ENCODE peak calls at places on chromosomes 11 and 22, in eight cellular contexts. I, D, T, Z, J, L, K and Y are unnamed samples.
A peak's percentile ranks its signal among the peaks of the same experiment; 100 is the strongest.

GRCh38 chr22:36722055-36722454 is 18.5 kb upstream of the CACNG2 start:
- DNase-seq in J (no peak), K (no peak), D (no peak), Z (no peak), T (no peak), L (no peak), I (no peak), Y (no peak)

GRCh38 chr11:14417186-14417585 is 58.2 kb upstream of the RRAS2 start:
- DNase-seq in T (no peak), Z (no peak), L (no peak), J (no peak), K (peak; percentile 20), D (no peak), I (no peak), Y (no peak)

GRCh38 chr11:3808846-3809623 is 675 bp downstream of the PGAP2 start:
- DNase-seq in I (no peak), K (peak; percentile 43), D (peak; percentile 74), T (peak; percentile 44), J (peak; percentile 61), L (peak; percentile 47), Z (peak; percentile 82), Y (no peak)

GRCh38 chr11:27291954-27292641 is 70.9 kb downstream of the CCDC34 start:
- DNase-seq in T (no peak), L (no peak), D (peak; percentile 42), I (no peak), J (no peak), Z (no peak), K (peak; percentile 60), Y (no peak)

GRCh38 chr11:57567210-57567511 is 311 bp downstream of the UBE2L6 start:
- DNase-seq in L (no peak), T (peak; percentile 13), I (no peak), K (no peak), Z (peak; percentile 34), J (no peak), D (no peak), Y (no peak)

GRCh38 chr22:49780281-49780991 is 47.2 kb downstream of the BRD1 start:
- DNase-seq in D (no peak), I (no peak), J (no peak), T (no peak), L (no peak), Z (no peak), K (no peak), Y (peak; percentile 29)

GRCh38 chr22:38652858-38653257 is 3.3 kb downstream of the FAM227A start:
- DNase-seq in T (no peak), L (no peak), J (no peak), K (no peak), Z (no peak), D (no peak), I (no peak), Y (no peak)

GRCh38 chr22:18065256-18065655 is 12.5 kb upstream of the PEX26 start:
- DNase-seq in T (no peak), D (no peak), K (no peak), I (no peak), L (no peak), J (peak; percentile 35), Z (no peak), Y (no peak)

GRCh38 chr11:48056325-48057183 is 76.2 kb downstream of the PTPRJ start:
- DNase-seq in I (no peak), L (no peak), D (no peak), J (no peak), T (no peak), K (no peak), Z (no peak), Y (no peak)

GRCh38 chr11:128745296-128746183 is 51.7 kb downstream of the FLI1 start:
- DNase-seq in Z (no peak), T (peak; percentile 49), K (peak; percentile 43), L (peak; percentile 1), J (no peak), I (no peak), D (no peak), Y (no peak)

GRCh38 chr11:10722307-10722706 is 28.7 kb upstream of the CTR9 start:
- DNase-seq in T (no peak), I (no peak), L (no peak), D (no peak), J (no peak), K (no peak), Z (no peak), Y (no peak)

GRCh38 chr11:6568191-6568918 is 35.1 kb downstream of the RRP8 start:
- DNase-seq in I (no peak), D (no peak), Z (no peak), T (peak; percentile 73), L (peak; percentile 18), K (peak; percentile 72), J (no peak), Y (no peak)

GRCh38 chr11:66326261-66327111 is 9.6 kb upstream of the CD248 start:
- DNase-seq in I (peak; percentile 89), L (peak; percentile 54), K (peak; percentile 33), T (peak; percentile 37), Z (no peak), J (no peak), D (no peak), Y (peak; percentile 74)

GRCh38 chr11:46183819-46184218 is 62.6 kb upstream of the PHF21A start:
- DNase-seq in D (no peak), J (no peak), T (peak; percentile 50), I (no peak), Z (no peak), K (peak; percentile 81), L (peak; percentile 10), Y (no peak)

GRCh38 chr22:26457661-26458272 is 25.8 kb downstream of the HPS4 start:
- DNase-seq in T (no peak), Z (no peak), L (no peak), K (no peak), J (no peak), I (peak; percentile 49), D (no peak), Y (no peak)

GRCh38 chr11:57290288-57290687 is 34.5 kb downstream of the TNKS1BP1 start:
- DNase-seq in T (peak; percentile 59), J (no peak), K (peak; percentile 83), I (no peak), L (peak; percentile 71), D (no peak), Z (no peak), Y (no peak)

GRCh38 chr22:22042009-22042408 is 59.4 kb upstream of the TOP3B start:
- DNase-seq in J (no peak), K (no peak), L (no peak), I (no peak), T (no peak), D (no peak), Z (peak; percentile 56), Y (no peak)

GRCh38 chr22:22043296-22044078 is 60.9 kb upstream of the TOP3B start:
- DNase-seq in K (no peak), L (no peak), T (no peak), I (no peak), Z (peak; percentile 49), J (no peak), D (no peak), Y (no peak)

GRCh38 chr22:22042599-22043295 is 60.2 kb upstream of the TOP3B start:
- DNase-seq in T (no peak), J (no peak), I (no peak), Z (no peak), K (no peak), L (no peak), D (no peak), Y (no peak)

GRCh38 chr22:22045576-22046335 is 63.2 kb upstream of the TOP3B start:
- DNase-seq in D (no peak), L (no peak), J (no peak), T (no peak), I (no peak), K (no peak), Z (no peak), Y (no peak)

GRCh38 chr22:22044153-22044552 is 61.6 kb upstream of the TOP3B start:
- DNase-seq in I (no peak), K (no peak), L (no peak), T (no peak), D (no peak), Z (no peak), J (no peak), Y (no peak)
- TF ChIP-seq CTCF in I (no peak), K (no peak), L (no peak), T (no peak), D (no peak), Z (no peak), J (no peak), Y (no peak)

GRCh38 chr11:102230186-102230585 is 87.1 kb upstream of the BIRC3 start:
- DNase-seq in Z (no peak), T (no peak), L (no peak), I (no peak), K (no peak), D (no peak), J (no peak), Y (no peak)

GRCh38 chr11:102223859-102224258 is 93.4 kb upstream of the BIRC3 start:
- DNase-seq in Z (no peak), L (no peak), K (peak; percentile 17), I (no peak), T (no peak), J (no peak), D (no peak), Y (no peak)

GRCh38 chr11:102225689-102226562 is 91.4 kb upstream of the BIRC3 start:
- DNase-seq in L (peak; percentile 96), J (no peak), K (peak; percentile 99), I (no peak), Z (no peak), T (peak; percentile 97), D (peak; percentile 28), Y (no peak)

GRCh38 chr11:102229510-102230119 is 87.7 kb upstream of the BIRC3 start:
- DNase-seq in I (no peak), L (no peak), D (peak; percentile 71), Z (no peak), K (no peak), J (no peak), T (no peak), Y (no peak)

GRCh38 chr11:102226702-102227101 is 90.6 kb upstream of the BIRC3 start:
- DNase-seq in D (no peak), T (peak; percentile 86), L (peak; percentile 42), K (peak; percentile 96), Z (no peak), J (peak; percentile 10), I (no peak), Y (no peak)
- TF ChIP-seq CTCF in D (no peak), T (no peak), L (no peak), K (no peak), Z (no peak), J (no peak), I (no peak), Y (no peak)

GRCh38 chr11:122653911-122654310 is 1.6 kb upstream of the UBASH3B start:
- DNase-seq in D (no peak), L (no peak), Z (no peak), T (peak; percentile 11), I (no peak), J (no peak), K (no peak), Y (no peak)
- TF ChIP-seq CTCF in D (peak; percentile 27), L (no peak), Z (no peak), T (no peak), I (no peak), J (no peak), K (no peak), Y (no peak)

DNA sequence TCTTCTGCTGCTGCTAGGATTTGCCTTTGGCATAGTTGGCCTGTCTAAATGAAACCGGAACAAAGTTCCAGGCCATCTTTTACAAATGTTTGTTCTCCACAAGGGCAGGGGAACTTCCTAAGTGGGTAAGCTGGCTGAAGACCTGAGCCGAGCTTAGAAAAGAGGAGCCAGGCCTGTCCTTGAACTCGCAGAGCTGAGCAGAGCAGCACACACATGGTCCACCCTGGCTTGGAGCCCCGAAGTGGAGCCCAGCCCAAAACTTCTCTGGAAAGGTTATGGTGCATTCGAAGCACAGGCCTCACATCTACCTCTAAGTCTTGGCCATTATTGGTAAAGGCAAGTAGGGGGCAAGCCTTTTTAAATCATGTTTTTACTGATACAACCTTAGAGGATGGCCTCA is 55.9 kb upstream of the EIF3M start:
- DNase-seq in Z (no peak), K (no peak), L (no peak), T (no peak), D (no peak), I (no peak), J (no peak), Y (no peak)
- TF ChIP-seq CTCF in Z (no peak), K (no peak), L (no peak), T (no peak), D (no peak), I (no peak), J (no peak), Y (no peak)